ENCODE peak calls at places on chromosomes 12 and 14, in seven cellular contexts. I, Q, A, Z, V, S and F are unnamed samples.

GRCh38 chr14:32985881-32986280 is 47.2 kb downstream of the NPAS3 start:
- DNase-seq in I (no peak), Q (no peak), A (no peak), Z (no peak), V (peak; percentile 11), S (no peak), F (peak; percentile 33)

GRCh38 chr12:78562358-78563205 is 302.0 kb upstream of the SYT1 start:
- DNase-seq in I (peak; percentile 2), Q (no peak), A (no peak), Z (no peak), V (no peak), S (no peak), F (peak; percentile 15)

GRCh38 chr12:2354151-2354991 is 301.6 kb downstream of the CACNA1C start:
- DNase-seq in I (no peak), Q (no peak), A (no peak), Z (no peak), V (no peak), S (no peak), F (no peak)

GRCh38 chr12:67161322-67161918 is 107.7 kb upstream of the CAND1 start:
- DNase-seq in I (peak; percentile 39), Q (peak; percentile 1), A (no peak), Z (peak; percentile 18), V (peak; percentile 39), S (no peak), F (peak; percentile 9)

GRCh38 chr12:128969480-128970055 is 116.3 kb downstream of the GLT1D1 start:
- DNase-seq in I (no peak), Q (no peak), A (no peak), Z (no peak), V (peak; percentile 20), S (no peak), F (peak; percentile 29)

GRCh38 chr12:124428136-124428791 is 133.4 kb downstream of the RFLNA start:
- DNase-seq in I (peak; percentile 86), Q (no peak), A (no peak), Z (no peak), V (peak; percentile 39), S (no peak), F (no peak)

GRCh38 chr12:26870491-26871419 is 37.8 kb upstream of the ITPR2 start:
- DNase-seq in I (peak; percentile 57), Q (no peak), A (no peak), Z (no peak), V (peak; percentile 19), S (peak; percentile 60), F (no peak)

GRCh38 chr12:114625294-114625851 is 58.6 kb downstream of the TBX3 start:
- DNase-seq in I (peak; percentile 72), Q (no peak), A (no peak), Z (peak; percentile 9), V (peak; percentile 38), S (no peak), F (no peak)

GRCh38 chr12:132640936-132641335 is 22.4 kb downstream of the P2RX2 start:
- DNase-seq in I (no peak), Q (no peak), A (no peak), Z (no peak), V (no peak), S (no peak), F (no peak)

GRCh38 chr12:18971932-18972331 is 157.6 kb upstream of the PLEKHA5 start:
- DNase-seq in I (no peak), Q (no peak), A (no peak), Z (no peak), V (no peak), S (no peak), F (no peak)

GRCh38 chr14:101175731-101176534 is 272.4 kb upstream of the RTL1 start:
- DNase-seq in I (no peak), Q (no peak), A (peak; percentile 47), Z (no peak), V (no peak), S (no peak), F (no peak)

GRCh38 chr12:6038160-6038559 is 86.3 kb downstream of the VWF start:
- DNase-seq in I (peak; percentile 76), Q (no peak), A (no peak), Z (peak; percentile 24), V (peak; percentile 59), S (no peak), F (no peak)

GRCh38 chr14:92473261-92473946 is 40.2 kb upstream of the RIN3 start:
- DNase-seq in I (peak; percentile 75), Q (no peak), A (no peak), Z (no peak), V (peak; percentile 16), S (no peak), F (no peak)

GRCh38 chr14:60647081-60647836 is 2.0 kb downstream of the SIX1 start:
- DNase-seq in I (peak; percentile 69), Q (no peak), A (peak; percentile 53), Z (no peak), V (no peak), S (peak; percentile 49), F (no peak)

GRCh38 chr12:29004066-29004935 is 144.8 kb upstream of the FAR2 start:
- DNase-seq in I (no peak), Q (no peak), A (no peak), Z (no peak), V (no peak), S (no peak), F (no peak)

GRCh38 chr12:117039891-117040309 is 59.3 kb downstream of the TESC start:
- DNase-seq in I (no peak), Q (no peak), A (peak; percentile 69), Z (no peak), V (no peak), S (no peak), F (no peak)

GRCh38 chr12:47837190-47838171 is 17.8 kb upstream of the HDAC7 start:
- DNase-seq in I (peak; percentile 68), Q (peak; percentile 63), A (no peak), Z (peak; percentile 73), V (peak; percentile 78), S (peak; percentile 75), F (peak; percentile 28)

GRCh38 chr12:121803861-121804416 is at the start of gene SETD1B:
- DNase-seq in I (peak; percentile 44), Q (peak; percentile 55), A (peak; percentile 92), Z (peak; percentile 62), V (peak; percentile 69), S (peak; percentile 77), F (no peak)

GRCh38 chr12:20077618-20078017 is 290.7 kb upstream of the PDE3A start:
- DNase-seq in I (no peak), Q (no peak), A (no peak), Z (no peak), V (no peak), S (no peak), F (no peak)

GRCh38 chr12:72679147-72679757 is 407.1 kb downstream of the TRHDE start:
- DNase-seq in I (no peak), Q (no peak), A (no peak), Z (no peak), V (no peak), S (no peak), F (no peak)

GRCh38 chr12:52156757-52157565 is 34.9 kb downstream of the KRT80 start:
- DNase-seq in I (peak; percentile 42), Q (peak; percentile 51), A (peak; percentile 90), Z (peak; percentile 73), V (peak; percentile 83), S (peak; percentile 85), F (peak; percentile 27)

DNA sequence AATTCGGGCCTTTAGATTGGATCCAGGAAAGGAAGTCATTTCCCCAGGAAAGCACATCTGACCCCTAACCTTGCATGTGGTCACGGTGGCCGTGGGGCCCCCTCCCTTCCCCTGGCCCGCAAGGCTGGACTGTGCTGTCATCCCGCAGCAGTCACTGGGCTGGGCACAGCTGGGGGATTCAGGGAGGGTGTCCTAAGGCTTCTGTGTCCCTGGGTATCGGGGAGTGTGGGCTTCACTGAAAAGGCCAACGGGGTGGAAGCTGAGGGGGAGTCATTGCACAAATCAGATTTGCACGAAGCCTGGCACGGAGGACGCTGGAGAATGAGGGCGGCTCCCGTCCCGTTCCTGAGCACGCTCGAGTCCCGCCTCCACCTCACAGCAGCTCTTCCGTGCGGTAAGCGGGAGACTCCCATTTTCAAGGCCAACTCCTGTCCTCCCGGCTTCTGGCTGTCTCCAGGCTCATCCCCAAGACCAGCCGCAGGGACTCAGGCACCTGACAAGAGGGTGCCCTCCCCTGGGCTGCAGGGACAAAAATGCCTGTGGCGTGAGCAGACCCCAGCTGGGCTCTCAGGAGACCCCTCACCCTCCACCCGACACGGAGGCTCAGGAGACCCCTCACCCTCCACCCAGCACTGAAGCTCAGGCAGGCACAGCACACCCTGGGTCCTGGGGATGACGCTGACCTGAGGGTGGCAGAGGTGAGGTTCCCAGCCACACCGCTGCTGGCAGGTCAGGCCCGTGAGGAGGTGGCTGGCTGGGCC is 9.5 kb downstream of the XRCC3 start:
- DNase-seq in I (no peak), Q (no peak), A (no peak), Z (no peak), V (no peak), S (no peak), F (no peak)
- H3K27ac ChIP-seq in I (no peak overlapping the region), Q (no peak overlapping the region), A (peak overlapping the region; percentile 45), Z (no peak overlapping the region), V (no peak overlapping the region), S (peak overlapping the region; percentile 76), F (no peak overlapping the region)

GRCh38 chr12:42462486-42462885 is 127.1 kb downstream of the PRICKLE1 start:
- DNase-seq in I (no peak), Q (no peak), A (no peak), Z (no peak), V (no peak), S (no peak), F (no peak)
- H3K27ac ChIP-seq in I (no peak overlapping the region), Q (no peak overlapping the region), A (no peak overlapping the region), Z (no peak overlapping the region), V (no peak overlapping the region), S (no peak overlapping the region), F (no peak overlapping the region)

GRCh38 chr12:89521348-89522238 is 3.0 kb downstream of the GALNT4 start:
- DNase-seq in I (peak; percentile 47), Q (no peak), A (no peak), Z (no peak), V (no peak), S (no peak), F (no peak)
- H3K27ac ChIP-seq in I (no peak overlapping the region), Q (no peak overlapping the region), A (no peak overlapping the region), Z (no peak overlapping the region), V (peak overlapping the region; percentile 92), S (no peak overlapping the region), F (no peak overlapping the region)

GRCh38 chr12:91003737-91004136 is 1.0 kb downstream of the EPYC start:
- DNase-seq in I (no peak), Q (no peak), A (no peak), Z (no peak), V (no peak), S (no peak), F (no peak)

GRCh38 chr12:91007531-91008290 is 2.9 kb upstream of the EPYC start:
- DNase-seq in I (no peak), Q (no peak), A (no peak), Z (no peak), V (no peak), S (no peak), F (no peak)

GRCh38 chr12:91004872-91005271 is at the start of gene EPYC:
- DNase-seq in I (no peak), Q (no peak), A (no peak), Z (no peak), V (no peak), S (no peak), F (no peak)

DNA sequence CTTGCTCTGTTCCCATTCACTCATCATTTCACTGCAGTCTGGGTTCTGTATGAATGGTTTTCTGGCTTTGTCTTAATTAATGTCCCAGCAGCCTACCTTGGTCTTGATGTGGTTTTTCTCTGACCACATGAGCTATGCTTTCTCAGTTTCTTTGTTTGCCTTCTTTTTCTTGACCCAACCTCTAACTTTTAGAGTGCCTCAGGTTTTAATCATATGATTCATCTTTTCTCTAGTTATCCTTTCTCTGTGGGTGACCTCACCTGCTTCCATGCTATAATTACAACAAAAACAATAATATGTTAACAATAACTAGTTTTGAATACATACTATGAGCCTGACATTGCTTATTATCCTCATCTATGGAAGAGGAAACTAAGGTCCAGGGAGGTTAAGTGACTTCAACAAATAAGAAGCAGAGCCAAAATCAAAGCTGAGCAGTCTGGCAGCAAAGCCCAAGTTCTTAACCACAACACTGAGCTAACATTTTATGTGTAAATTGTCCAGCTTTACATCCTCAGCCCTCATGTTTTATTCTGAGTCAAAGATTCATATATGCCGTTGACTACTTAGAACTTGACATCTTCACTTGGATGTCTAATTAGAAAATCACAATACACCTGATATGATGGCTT is 4.7 kb upstream of the EPYC start:
- DNase-seq in I (peak; percentile 41), Q (no peak), A (no peak), Z (no peak), V (no peak), S (no peak), F (no peak)
- H3K27ac ChIP-seq in I (no peak overlapping the region), Q (no peak overlapping the region), A (no peak overlapping the region), Z (no peak overlapping the region), V (no peak overlapping the region), S (no peak overlapping the region), F (no peak overlapping the region)